ENCODE peak calls at places on chromosomes 2 and 18, in nine cellular contexts. D is adrenal gland; Q is mammary epithelial cell; C is naive thymus-derived CD4-positive, alpha-beta T cell; G is ovary; F is breast epithelium; I is mesenchymal stem cell; L is mesendoderm; W is uterus. K is an unnamed sample. For H3K4me1, the result is how much of the 10 kb centered on the place peaks cover.

GRCh38 chr2:190443778-190444481 is 35.8 kb downstream of the MFSD6 start:
- DNase-seq in D (no peak), Q (peak), C (no peak), G (no peak), F (no peak), I (no peak), L (no peak), W (no peak), K (no peak)

GRCh38 chr2:54076577-54076976 is 38.8 kb upstream of the ACYP2 start:
- DNase-seq in D (no peak), Q (no peak), C (no peak), G (no peak), F (no peak), I (no peak), L (no peak), W (no peak), K (no peak)

GRCh38 chr18:61988100-61988499 is 95.3 kb upstream of the RNF152 start:
- DNase-seq in D (no peak), Q (no peak), C (no peak), G (no peak), F (no peak), I (peak), L (no peak), W (no peak), K (no peak)

GRCh38 chr2:65360441-65360840 is 72.0 kb downstream of the SPRED2 start:
- DNase-seq in D (no peak), Q (no peak), C (no peak), G (no peak), F (no peak), I (no peak), L (no peak), W (no peak), K (no peak)

GRCh38 chr2:241391892-241392665 is 36.0 kb downstream of the FARP2 start:
- DNase-seq in D (no peak), Q (peak), C (peak), G (peak), F (no peak), I (peak), L (peak), W (no peak), K (no peak)

GRCh38 chr2:228657807-228658402 is 476.4 kb upstream of the SPHKAP start:
- DNase-seq in D (no peak), Q (peak), C (no peak), G (no peak), F (no peak), I (peak), L (peak), W (no peak), K (no peak)

GRCh38 chr18:59419386-59419785 is 60.3 kb upstream of the LMAN1 start:
- DNase-seq in D (no peak), Q (no peak), C (no peak), G (no peak), F (no peak), I (peak), L (no peak), W (no peak), K (no peak)

GRCh38 chr2:102839668-102840388 is 78.0 kb downstream of the TMEM182 start:
- DNase-seq in D (peak), Q (peak), C (no peak), G (no peak), F (no peak), I (peak), L (peak), W (no peak), K (no peak)

GRCh38 chr2:157466764-157467163 is 22.9 kb upstream of the CYTIP start:
- DNase-seq in D (no peak), Q (no peak), C (no peak), G (no peak), F (no peak), I (no peak), L (no peak), W (no peak), K (no peak)

GRCh38 chr2:240433973-240434727 is 1.3 kb upstream of the GPC1 start:
- DNase-seq in D (peak), Q (peak), C (no peak), G (peak), F (peak), I (peak), L (no peak), W (peak), K (peak)

DNA sequence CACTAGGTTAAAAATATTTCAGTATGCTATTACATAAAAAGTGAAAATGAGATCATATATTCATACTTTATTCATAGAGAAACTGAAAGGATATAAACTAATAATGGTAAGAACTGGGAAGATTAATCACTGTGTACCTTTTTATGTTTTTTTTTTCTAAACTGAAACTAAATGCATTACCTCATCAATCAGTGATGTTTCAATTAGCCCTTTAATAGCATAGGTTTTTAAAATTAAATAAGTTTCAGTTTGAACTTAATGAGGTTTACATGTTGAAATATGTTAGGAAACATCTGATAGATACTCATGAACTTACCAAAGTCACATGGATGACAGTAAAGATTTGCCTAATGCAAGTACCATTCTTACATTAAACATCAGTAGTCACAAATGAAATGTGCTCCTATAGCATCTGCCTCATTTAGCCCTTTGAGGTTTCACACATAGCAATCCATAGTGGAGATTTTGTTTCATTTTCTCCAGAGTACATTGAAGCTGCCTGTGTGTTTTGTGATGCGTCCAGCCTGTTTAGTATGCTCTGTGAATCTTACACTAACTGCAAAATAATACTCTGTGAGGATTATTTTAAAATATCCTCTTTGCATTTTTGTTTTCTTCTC is 8.9 kb downstream of the MAPRE2 start:
- DNase-seq in D (no peak), Q (no peak), C (no peak), G (no peak), F (no peak), I (peak), L (no peak), W (no peak), K (no peak)
- H3K4me3 ChIP-seq in D (no peak), Q (no peak), C (no peak), G (no peak), F (no peak), I (peak), L (no peak), W (no peak), K (peak)

GRCh38 chr2:119694994-119695521 is 16.1 kb downstream of the TMEM177 start:
- DNase-seq in D (no peak), Q (peak), C (peak), G (no peak), F (no peak), I (peak), L (peak), W (no peak), K (no peak)
- H3K4me1 ChIP-seq in D (under half), Q (under half), C (half or more), G (under half), F (under half), I (under half), L (under half), W (under half), K (under half)

GRCh38 chr2:66578853-66579158 is 143.9 kb downstream of the MEIS1 start:
- DNase-seq in D (no peak), Q (no peak), C (no peak), G (no peak), F (no peak), I (no peak), L (no peak), W (no peak), K (no peak)
- H3K4me3 ChIP-seq in D (no peak), Q (no peak), C (no peak), G (peak), F (peak), I (peak), L (no peak), W (peak), K (no peak)

GRCh38 chr2:234977228-234977679 is 25.4 kb downstream of the SH3BP4 start:
- DNase-seq in D (no peak), Q (no peak), C (no peak), G (no peak), F (no peak), I (no peak), L (no peak), W (no peak), K (no peak)
- H3K4me1 ChIP-seq in D (under half), Q (half or more), C (under half), G (under half), F (under half), I (half or more), L (under half), W (under half), K (under half)

GRCh38 chr18:3493501-3494244 is 43.7 kb downstream of the TGIF1 start:
- DNase-seq in D (no peak), Q (no peak), C (no peak), G (no peak), F (no peak), I (no peak), L (peak), W (no peak), K (no peak)
- H3K4me3 ChIP-seq in D (no peak), Q (no peak), C (no peak), G (no peak), F (no peak), I (no peak), L (no peak), W (no peak), K (no peak)

GRCh38 chr2:68765739-68766377 is 31.2 kb downstream of the ARHGAP25 start:
- DNase-seq in D (no peak), Q (no peak), C (no peak), G (no peak), F (no peak), I (peak), L (peak), W (no peak), K (no peak)
- H3K4me1 ChIP-seq in D (half or more), Q (under half), C (half or more), G (under half), F (under half), I (under half), L (under half), W (under half), K (under half)

K was measured in right cardiac atrium.